ENCODE peak calls at places on chromosome 3, in nine cellular contexts. C, W, R, F, X, D, U, G and S are unnamed samples.

GRCh38 chr3:45994661-45995369 is 809 bp downstream of the FYCO1 start:
- DNase-seq in W (peak), X (peak), C (peak), D (no peak), G (no peak), U (no peak), R (no peak), F (peak), S (no peak)

GRCh38 chr3:186618318-186618938 is 5.6 kb downstream of the AHSG start:
- DNase-seq in W (no peak), U (no peak), D (no peak), R (no peak), C (no peak), G (no peak), F (no peak), X (no peak), S (no peak)

GRCh38 chr3:184578218-184578617 is 16.6 kb downstream of the EPHB3 start:
- DNase-seq in D (no peak), F (no peak), X (no peak), W (no peak), U (no peak), G (no peak), R (no peak), C (no peak), S (no peak)

GRCh38 chr3:48536787-48537186 is 19.8 kb downstream of the PFKFB4 start:
- DNase-seq in C (no peak), X (no peak), D (no peak), W (no peak), F (no peak), R (no peak), U (no peak), G (no peak), S (no peak)

GRCh38 chr3:148642214-148642613 is 55.5 kb upstream of the AGTR1 start:
- DNase-seq in D (peak), U (no peak), F (no peak), C (no peak), R (no peak), W (no peak), G (no peak), X (no peak), S (no peak)

GRCh38 chr3:49799761-49800160 is at the start of gene CDHR4:
- DNase-seq in X (no peak), D (peak), R (peak), C (no peak), G (no peak), W (no peak), U (no peak), F (no peak), S (no peak)

GRCh38 chr3:60025071-60026055 is 975.5 kb upstream of the CFAP20DC start:
- DNase-seq in D (no peak), W (no peak), F (no peak), X (no peak), C (no peak), G (no peak), U (no peak), R (no peak), S (no peak)

GRCh38 chr3:56928379-56929068 is 126.8 kb upstream of the ARHGEF3 start:
- DNase-seq in G (no peak), U (no peak), C (no peak), D (no peak), F (peak), R (no peak), X (no peak), W (no peak), S (no peak)

GRCh38 chr3:196650740-196651311 is 11.3 kb downstream of the NRROS start:
- DNase-seq in C (no peak), W (no peak), D (peak), F (no peak), R (no peak), U (no peak), G (no peak), X (peak), S (no peak)

GRCh38 chr3:14890470-14890869 is 56.9 kb upstream of the NR2C2 start:
- DNase-seq in D (peak), R (no peak), G (no peak), W (peak), C (no peak), F (no peak), U (no peak), X (no peak), S (no peak)

DNA sequence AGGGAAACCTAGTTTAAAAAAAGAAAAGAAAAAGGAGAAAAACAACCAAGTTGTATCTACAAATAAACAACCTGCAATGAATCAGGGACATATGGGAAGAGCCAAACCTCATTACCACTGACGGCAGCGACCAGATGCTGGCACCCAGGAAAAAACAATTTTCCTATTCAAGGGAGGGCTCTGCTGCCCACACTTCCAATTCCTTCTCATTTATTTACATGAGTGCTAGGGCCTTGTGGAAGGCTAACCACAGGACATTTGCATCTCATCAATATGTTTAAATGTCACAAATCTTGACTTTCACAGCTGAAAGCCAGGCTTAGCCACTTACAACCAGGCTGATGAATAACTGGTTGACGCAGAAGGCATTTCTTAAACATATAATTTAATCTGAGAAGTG is 36.0 kb downstream of the RFTN1 start:
- DNase-seq in U (no peak), W (no peak), R (no peak), G (no peak), X (no peak), F (no peak), C (no peak), D (peak), S (no peak)
- TF ChIP-seq CTCF in U (no peak), W (no peak), R (no peak), G (no peak), X (no peak), F (no peak), C (no peak), D (no peak), S (no peak)

GRCh38 chr3:12107071-12107713 is 51.5 kb downstream of the TIMP4 start:
- DNase-seq in X (no peak), R (no peak), F (no peak), D (peak), C (no peak), U (no peak), G (no peak), W (no peak), S (no peak)
- TF ChIP-seq CTCF in X (no peak), R (no peak), F (no peak), D (no peak), C (no peak), U (no peak), G (no peak), W (no peak), S (no peak)

GRCh38 chr3:127618891-127619290 is 10.1 kb upstream of the PODXL2 start:
- DNase-seq in C (no peak), R (no peak), U (no peak), X (no peak), F (no peak), G (no peak), W (no peak), D (no peak), S (no peak)

GRCh38 chr3:127624074-127624473 is 4.9 kb upstream of the PODXL2 start:
- DNase-seq in R (no peak), C (no peak), F (no peak), X (no peak), G (no peak), U (no peak), D (no peak), W (no peak), S (no peak)

GRCh38 chr3:127620637-127621375 is 8.2 kb upstream of the PODXL2 start:
- DNase-seq in R (no peak), D (no peak), X (no peak), U (no peak), G (no peak), F (no peak), W (no peak), C (no peak), S (no peak)

GRCh38 chr3:127622772-127623576 is 6.0 kb upstream of the PODXL2 start:
- DNase-seq in D (no peak), U (no peak), W (no peak), R (no peak), F (no peak), C (no peak), X (no peak), G (no peak), S (no peak)

DNA sequence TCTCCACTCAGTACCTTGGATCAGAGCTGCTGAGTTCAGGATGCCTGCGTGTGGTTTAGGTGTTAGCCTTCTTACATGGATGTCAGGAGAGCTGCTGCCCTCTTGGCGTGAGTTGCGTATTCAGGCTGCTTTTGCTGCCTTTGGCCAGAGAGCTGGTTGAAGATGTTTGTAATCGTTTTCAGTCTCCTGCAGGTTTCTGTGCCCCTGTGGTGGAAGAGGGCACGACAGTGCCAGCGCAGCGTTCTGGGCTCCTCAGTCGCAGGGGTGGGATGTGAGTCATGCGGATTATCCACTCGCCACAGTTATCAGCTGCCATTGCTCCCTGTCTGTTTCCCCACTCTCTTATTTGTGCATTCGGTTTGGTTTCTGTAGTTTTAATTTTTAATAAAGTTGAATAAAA is 7.0 kb upstream of the PODXL2 start:
- DNase-seq in C (no peak), R (no peak), X (no peak), U (no peak), G (no peak), D (no peak), W (no peak), F (no peak), S (no peak)
- TF ChIP-seq CTCF in C (no peak), R (no peak), X (no peak), U (no peak), G (no peak), D (no peak), W (no peak), F (no peak), S (no peak)

GRCh38 chr3:17432237-17432636 is 310.2 kb downstream of the TBC1D5 start:
- DNase-seq in C (no peak), X (no peak), R (no peak), W (no peak), U (no peak), D (peak), G (no peak), F (no peak), S (no peak)

GRCh38 chr3:17433866-17434265 is 308.6 kb downstream of the TBC1D5 start:
- DNase-seq in U (no peak), W (no peak), G (no peak), R (no peak), X (no peak), D (no peak), F (no peak), C (no peak), S (no peak)

GRCh38 chr3:17430574-17430973 is 311.9 kb downstream of the TBC1D5 start:
- DNase-seq in X (no peak), R (no peak), U (no peak), W (no peak), G (no peak), C (no peak), F (no peak), D (no peak), S (no peak)

GRCh38 chr3:17431477-17432045 is 310.9 kb downstream of the TBC1D5 start:
- DNase-seq in C (no peak), G (no peak), D (peak), X (no peak), W (no peak), R (no peak), U (no peak), F (no peak), S (no peak)

DNA sequence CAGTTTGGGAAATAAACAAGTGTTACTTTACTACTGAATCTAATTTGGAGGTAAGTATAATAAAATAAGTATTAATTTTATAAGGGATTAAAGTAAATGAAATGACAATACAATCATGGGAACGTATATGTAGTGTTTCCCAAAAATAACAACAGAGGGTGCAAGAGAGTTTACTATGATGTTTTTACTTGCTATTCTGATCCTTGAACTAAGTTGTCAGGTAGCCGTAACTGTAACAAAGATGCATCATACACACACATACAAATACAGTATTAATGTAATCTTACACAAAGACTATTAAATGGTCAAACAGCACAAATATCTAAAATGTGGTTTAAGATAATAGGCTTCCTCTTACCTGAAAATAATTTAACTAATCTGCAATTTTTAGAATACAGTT is 311.4 kb downstream of the TBC1D5 start:
- DNase-seq in W (no peak), X (no peak), G (no peak), R (no peak), D (peak), F (peak), C (no peak), U (no peak), S (no peak)
- TF ChIP-seq CTCF in W (no peak), X (no peak), G (no peak), R (peak), D (peak), F (peak), C (peak), U (peak), S (peak)

GRCh38 chr3:16402451-16402850 is 111.0 kb downstream of the RFTN1 start:
- DNase-seq in U (no peak), D (peak), C (no peak), W (no peak), F (no peak), X (no peak), R (no peak), G (no peak), S (no peak)

GRCh38 chr3:16398542-16399126 is 114.9 kb downstream of the RFTN1 start:
- DNase-seq in X (no peak), U (no peak), C (no peak), D (no peak), G (no peak), R (no peak), F (no peak), W (no peak), S (no peak)

GRCh38 chr3:16401273-16401672 is 112.2 kb downstream of the RFTN1 start:
- DNase-seq in X (no peak), F (no peak), U (no peak), D (no peak), R (no peak), W (no peak), C (no peak), G (no peak), S (no peak)

GRCh38 chr3:16400143-16400935 is 113.2 kb downstream of the RFTN1 start:
- DNase-seq in C (no peak), R (no peak), U (no peak), X (no peak), G (no peak), W (no peak), F (no peak), D (no peak), S (no peak)

GRCh38 chr3:16399473-16399872 is 114.0 kb downstream of the RFTN1 start:
- DNase-seq in C (no peak), U (no peak), R (no peak), X (no peak), F (peak), G (peak), D (peak), W (no peak), S (no peak)
- TF ChIP-seq CTCF in C (no peak), U (no peak), R (peak), X (no peak), F (no peak), G (no peak), D (peak), W (no peak), S (no peak)